ENCODE peak calls at places on chromosomes 11 and 22, in five cellular contexts. One of them, this sample, is unnamed.

GRCh38 chr11:69135420-69136363 is 20.0 kb upstream of the SMIM38 start:
- DNase-seq in effector memory CD4-positive, alpha-beta T cell: no peak
- DNase-seq in CD8-positive, alpha-beta memory T cell: no peak
- DNase-seq in GM23338: no peak
- DNase-seq in mammary epithelial cell: peak; percentile 40
- DNase-seq in this sample: no peak

GRCh38 chr11:78857688-78858087 is 283.0 kb upstream of the NARS2 start:
- DNase-seq in GM23338: no peak
- DNase-seq in effector memory CD4-positive, alpha-beta T cell: no peak
- DNase-seq in mammary epithelial cell: no peak
- DNase-seq in CD8-positive, alpha-beta memory T cell: no peak
- DNase-seq in this sample: no peak

GRCh38 chr22:47154621-47155081 is 392.2 kb downstream of the TBC1D22A start:
- DNase-seq in CD8-positive, alpha-beta memory T cell: no peak
- DNase-seq in GM23338: no peak
- DNase-seq in effector memory CD4-positive, alpha-beta T cell: no peak
- DNase-seq in mammary epithelial cell: peak; percentile 67
- DNase-seq in this sample: peak; percentile 62

GRCh38 chr22:19805821-19806212 is 45.2 kb downstream of the TBX1 start:
- DNase-seq in effector memory CD4-positive, alpha-beta T cell: no peak
- DNase-seq in GM23338: no peak
- DNase-seq in mammary epithelial cell: no peak
- DNase-seq in CD8-positive, alpha-beta memory T cell: no peak
- DNase-seq in this sample: no peak

GRCh38 chr11:118202599-118203422 is 22.0 kb downstream of the JAML start:
- DNase-seq in CD8-positive, alpha-beta memory T cell: peak; percentile 83
- DNase-seq in GM23338: no peak
- DNase-seq in mammary epithelial cell: no peak
- DNase-seq in effector memory CD4-positive, alpha-beta T cell: peak; percentile 49
- DNase-seq in this sample: no peak

GRCh38 chr22:27139935-27140493 is 482.6 kb downstream of the MIAT start:
- DNase-seq in mammary epithelial cell: peak; percentile 62
- DNase-seq in CD8-positive, alpha-beta memory T cell: no peak
- DNase-seq in GM23338: no peak
- DNase-seq in effector memory CD4-positive, alpha-beta T cell: no peak
- DNase-seq in this sample: peak; percentile 61

GRCh38 chr11:106553304-106553703 is 465.0 kb downstream of the GUCY1A2 start:
- DNase-seq in GM23338: no peak
- DNase-seq in effector memory CD4-positive, alpha-beta T cell: no peak
- DNase-seq in CD8-positive, alpha-beta memory T cell: no peak
- DNase-seq in mammary epithelial cell: no peak
- DNase-seq in this sample: no peak

GRCh38 chr22:20955548-20955947 is 11.5 kb upstream of the AIFM3 start:
- DNase-seq in mammary epithelial cell: no peak
- DNase-seq in effector memory CD4-positive, alpha-beta T cell: no peak
- DNase-seq in GM23338: no peak
- DNase-seq in CD8-positive, alpha-beta memory T cell: no peak
- DNase-seq in this sample: no peak

GRCh38 chr11:62912268-62912667 is 8.9 kb downstream of the CHRM1 start:
- DNase-seq in effector memory CD4-positive, alpha-beta T cell: no peak
- DNase-seq in mammary epithelial cell: no peak
- DNase-seq in GM23338: no peak
- DNase-seq in CD8-positive, alpha-beta memory T cell: no peak
- DNase-seq in this sample: no peak

GRCh38 chr22:46563381-46564083 is 26.1 kb upstream of the CELSR1 start:
- DNase-seq in mammary epithelial cell: peak; percentile 42
- DNase-seq in CD8-positive, alpha-beta memory T cell: peak; percentile 78
- DNase-seq in effector memory CD4-positive, alpha-beta T cell: peak; percentile 42
- DNase-seq in GM23338: peak; percentile 82
- DNase-seq in this sample: peak; percentile 93

GRCh38 chr11:13339196-13340153 is 61.9 kb downstream of the BMAL1 start:
- DNase-seq in effector memory CD4-positive, alpha-beta T cell: peak; percentile 34
- DNase-seq in CD8-positive, alpha-beta memory T cell: no peak
- DNase-seq in mammary epithelial cell: peak; percentile 83
- DNase-seq in GM23338: no peak
- DNase-seq in this sample: no peak

GRCh38 chr11:67489860-67490726 is 7.3 kb downstream of the AIP start:
- DNase-seq in CD8-positive, alpha-beta memory T cell: no peak
- DNase-seq in mammary epithelial cell: no peak
- DNase-seq in effector memory CD4-positive, alpha-beta T cell: no peak
- DNase-seq in GM23338: no peak
- DNase-seq in this sample: no peak

GRCh38 chr11:46330887-46331652 is 16.2 kb upstream of the DGKZ start:
- DNase-seq in GM23338: no peak
- DNase-seq in effector memory CD4-positive, alpha-beta T cell: no peak
- DNase-seq in CD8-positive, alpha-beta memory T cell: no peak
- DNase-seq in mammary epithelial cell: no peak
- DNase-seq in this sample: no peak

GRCh38 chr11:97815667-97816066 is 1205.1 kb upstream of the CNTN5 start:
- DNase-seq in mammary epithelial cell: no peak
- DNase-seq in CD8-positive, alpha-beta memory T cell: no peak
- DNase-seq in GM23338: no peak
- DNase-seq in effector memory CD4-positive, alpha-beta T cell: no peak
- DNase-seq in this sample: no peak

GRCh38 chr22:41968601-41969000 is 642 bp upstream of the SEPTIN3 start:
- DNase-seq in mammary epithelial cell: no peak
- DNase-seq in effector memory CD4-positive, alpha-beta T cell: no peak
- DNase-seq in CD8-positive, alpha-beta memory T cell: no peak
- DNase-seq in GM23338: no peak
- DNase-seq in this sample: no peak

GRCh38 chr11:38950882-38951281 is 2352.8 kb upstream of the RAG2 start:
- DNase-seq in GM23338: no peak
- DNase-seq in effector memory CD4-positive, alpha-beta T cell: no peak
- DNase-seq in mammary epithelial cell: no peak
- DNase-seq in CD8-positive, alpha-beta memory T cell: no peak
- DNase-seq in this sample: no peak

GRCh38 chr22:37145415-37146385 is 4.0 kb downstream of the IL2RB start:
- DNase-seq in CD8-positive, alpha-beta memory T cell: no peak
- DNase-seq in effector memory CD4-positive, alpha-beta T cell: no peak
- DNase-seq in GM23338: no peak
- DNase-seq in mammary epithelial cell: peak; percentile 57
- DNase-seq in this sample: no peak

GRCh38 chr22:44344407-44344806 is 31.7 kb upstream of the SHISAL1 start:
- DNase-seq in effector memory CD4-positive, alpha-beta T cell: no peak
- DNase-seq in mammary epithelial cell: no peak
- DNase-seq in CD8-positive, alpha-beta memory T cell: no peak
- DNase-seq in GM23338: no peak
- DNase-seq in this sample: no peak

GRCh38 chr11:77207618-77208313 is 79.7 kb downstream of the MYO7A start:
- DNase-seq in GM23338: no peak
- DNase-seq in effector memory CD4-positive, alpha-beta T cell: no peak
- DNase-seq in mammary epithelial cell: no peak
- DNase-seq in CD8-positive, alpha-beta memory T cell: no peak
- DNase-seq in this sample: peak; percentile 75

GRCh38 chr11:95608093-95608492 is 181.5 kb downstream of the FAM76B start:
- DNase-seq in CD8-positive, alpha-beta memory T cell: no peak
- DNase-seq in effector memory CD4-positive, alpha-beta T cell: no peak
- DNase-seq in GM23338: peak; percentile 13
- DNase-seq in mammary epithelial cell: no peak
- DNase-seq in this sample: no peak

GRCh38 chr11:113778111-113778910 is 1.3 kb upstream of the CLDN25 start:
- DNase-seq in mammary epithelial cell: peak; percentile 89
- DNase-seq in CD8-positive, alpha-beta memory T cell: no peak
- DNase-seq in effector memory CD4-positive, alpha-beta T cell: no peak
- DNase-seq in GM23338: no peak
- DNase-seq in this sample: no peak

GRCh38 chr11:62948765-62949320 is 27.7 kb upstream of the CHRM1 start:
- DNase-seq in effector memory CD4-positive, alpha-beta T cell: no peak
- DNase-seq in GM23338: no peak
- DNase-seq in mammary epithelial cell: no peak
- DNase-seq in CD8-positive, alpha-beta memory T cell: no peak
- DNase-seq in this sample: no peak

GRCh38 chr11:70786021-70786665 is 387.8 kb downstream of the CTTN start:
- DNase-seq in CD8-positive, alpha-beta memory T cell: no peak
- DNase-seq in mammary epithelial cell: no peak
- DNase-seq in effector memory CD4-positive, alpha-beta T cell: no peak
- DNase-seq in GM23338: no peak
- DNase-seq in this sample: no peak

DNA sequence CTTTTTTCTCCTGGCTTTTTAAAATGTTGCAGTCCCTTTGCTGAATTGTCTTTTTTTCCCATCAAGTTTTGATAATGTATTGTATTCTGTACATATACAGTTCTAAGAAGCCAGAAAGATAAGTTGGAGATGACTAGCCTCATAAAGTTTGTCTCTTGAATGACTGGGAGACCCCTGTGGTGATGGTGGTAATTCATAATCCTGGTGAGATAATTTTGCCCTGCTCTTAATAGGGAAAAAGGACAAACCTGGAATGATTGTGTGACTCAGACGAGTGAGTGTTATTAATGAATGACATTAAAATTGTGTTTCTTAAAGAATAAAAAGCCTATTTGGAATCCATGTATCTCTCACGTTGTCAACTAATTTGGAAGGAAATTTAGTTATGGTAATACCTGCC is 1.2 kb downstream of the HIKESHI start:
- DNase-seq in CD8-positive, alpha-beta memory T cell: no peak
- DNase-seq in GM23338: no peak
- DNase-seq in mammary epithelial cell: no peak
- DNase-seq in effector memory CD4-positive, alpha-beta T cell: no peak
- DNase-seq in this sample: no peak
- H3K4me3 ChIP-seq in CD8-positive, alpha-beta memory T cell: peak overlapping the region; percentile 79
- H3K4me3 ChIP-seq in GM23338: peak overlapping the region; percentile 68
- H3K4me3 ChIP-seq in mammary epithelial cell: peak overlapping the region; percentile 79
- H3K4me3 ChIP-seq in effector memory CD4-positive, alpha-beta T cell: peak overlapping the region; percentile 75
- H3K4me3 ChIP-seq in this sample: peak overlapping the region; percentile 91

GRCh38 chr11:111368285-111368560 is 10.9 kb downstream of the POU2AF1 start:
- DNase-seq in GM23338: no peak
- DNase-seq in effector memory CD4-positive, alpha-beta T cell: no peak
- DNase-seq in CD8-positive, alpha-beta memory T cell: no peak
- DNase-seq in mammary epithelial cell: no peak
- DNase-seq in this sample: no peak

GRCh38 chr11:111372538-111372937 is 6.5 kb downstream of the POU2AF1 start:
- DNase-seq in CD8-positive, alpha-beta memory T cell: no peak
- DNase-seq in mammary epithelial cell: no peak
- DNase-seq in GM23338: no peak
- DNase-seq in effector memory CD4-positive, alpha-beta T cell: no peak
- DNase-seq in this sample: no peak

GRCh38 chr11:111373590-111373989 is 5.5 kb downstream of the POU2AF1 start:
- DNase-seq in GM23338: no peak
- DNase-seq in mammary epithelial cell: no peak
- DNase-seq in effector memory CD4-positive, alpha-beta T cell: no peak
- DNase-seq in CD8-positive, alpha-beta memory T cell: no peak
- DNase-seq in this sample: no peak

GRCh38 chr11:111370270-111370901 is 8.7 kb downstream of the POU2AF1 start:
- DNase-seq in effector memory CD4-positive, alpha-beta T cell: no peak
- DNase-seq in CD8-positive, alpha-beta memory T cell: no peak
- DNase-seq in mammary epithelial cell: no peak
- DNase-seq in GM23338: no peak
- DNase-seq in this sample: no peak

DNA sequence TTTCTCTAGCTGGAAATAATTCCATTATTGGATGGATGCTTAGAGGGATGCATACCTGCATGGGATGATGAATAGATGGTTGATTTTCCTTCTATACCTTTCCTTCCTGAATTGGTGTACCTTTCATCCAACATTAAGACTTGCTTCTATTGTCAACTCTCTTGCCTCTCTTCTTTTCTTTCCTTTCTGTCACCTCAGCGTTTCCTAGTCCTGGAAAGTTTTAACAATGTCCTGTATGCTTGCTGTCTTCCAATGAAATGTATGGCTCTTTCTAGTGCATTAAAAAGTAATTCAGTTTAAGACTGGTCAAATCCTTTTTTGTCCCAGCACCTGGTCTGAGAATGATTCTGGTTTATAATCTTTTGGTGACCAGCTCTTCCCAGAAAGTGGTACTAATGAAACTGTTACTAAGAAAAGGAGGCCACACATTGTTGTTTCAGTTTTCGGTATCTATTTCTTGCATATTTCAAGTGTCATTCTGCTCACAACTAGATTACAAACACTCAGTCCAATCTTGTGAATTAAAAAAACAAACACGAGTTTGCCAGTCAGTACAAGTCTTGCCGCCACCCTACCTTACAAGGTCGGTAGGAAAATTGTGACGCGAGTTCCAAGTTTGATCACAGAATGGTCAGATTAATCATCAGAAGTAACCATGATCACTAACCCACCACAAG is 8.0 kb downstream of the POU2AF1 start:
- DNase-seq in effector memory CD4-positive, alpha-beta T cell: no peak
- DNase-seq in GM23338: no peak
- DNase-seq in CD8-positive, alpha-beta memory T cell: no peak
- DNase-seq in mammary epithelial cell: no peak
- DNase-seq in this sample: no peak
- H3K4me1 ChIP-seq in effector memory CD4-positive, alpha-beta T cell: no peaks in the 10 kb centered on the region
- H3K4me1 ChIP-seq in GM23338: no peaks in the 10 kb centered on the region
- H3K4me1 ChIP-seq in CD8-positive, alpha-beta memory T cell: no peaks in the 10 kb centered on the region
- H3K4me1 ChIP-seq in mammary epithelial cell: peaks cover 10% of the 10 kb centered on the region
- H3K4me1 ChIP-seq in this sample: no peaks in the 10 kb centered on the region

GRCh38 chr11:134358165-134358852 is 26.5 kb downstream of the GLB1L2 start:
- DNase-seq in GM23338: no peak
- DNase-seq in effector memory CD4-positive, alpha-beta T cell: no peak
- DNase-seq in CD8-positive, alpha-beta memory T cell: peak; percentile 39
- DNase-seq in mammary epithelial cell: no peak
- DNase-seq in this sample: no peak

GRCh38 chr11:134356656-134357544 is 25.1 kb downstream of the GLB1L2 start:
- DNase-seq in effector memory CD4-positive, alpha-beta T cell: no peak
- DNase-seq in mammary epithelial cell: no peak
- DNase-seq in CD8-positive, alpha-beta memory T cell: peak; percentile 30
- DNase-seq in GM23338: no peak
- DNase-seq in this sample: no peak

GRCh38 chr11:134355136-134355535 is 23.3 kb downstream of the GLB1L2 start:
- DNase-seq in CD8-positive, alpha-beta memory T cell: no peak
- DNase-seq in GM23338: no peak
- DNase-seq in effector memory CD4-positive, alpha-beta T cell: no peak
- DNase-seq in mammary epithelial cell: no peak
- DNase-seq in this sample: no peak

GRCh38 chr11:134357545-134357839 is 25.7 kb downstream of the GLB1L2 start:
- DNase-seq in GM23338: no peak
- DNase-seq in CD8-positive, alpha-beta memory T cell: peak; percentile 7
- DNase-seq in mammary epithelial cell: no peak
- DNase-seq in effector memory CD4-positive, alpha-beta T cell: no peak
- DNase-seq in this sample: no peak

GRCh38 chr11:134355656-134356055 is 23.9 kb downstream of the GLB1L2 start:
- DNase-seq in GM23338: no peak
- DNase-seq in effector memory CD4-positive, alpha-beta T cell: no peak
- DNase-seq in CD8-positive, alpha-beta memory T cell: peak; percentile 15
- DNase-seq in mammary epithelial cell: no peak
- DNase-seq in this sample: no peak
- H3K27ac ChIP-seq in GM23338: no peak overlapping the region
- H3K27ac ChIP-seq in effector memory CD4-positive, alpha-beta T cell: no peak overlapping the region
- H3K27ac ChIP-seq in CD8-positive, alpha-beta memory T cell: peak overlapping the region; percentile 6
- H3K27ac ChIP-seq in mammary epithelial cell: no peak overlapping the region
- H3K27ac ChIP-seq in this sample: no peak overlapping the region

DNA sequence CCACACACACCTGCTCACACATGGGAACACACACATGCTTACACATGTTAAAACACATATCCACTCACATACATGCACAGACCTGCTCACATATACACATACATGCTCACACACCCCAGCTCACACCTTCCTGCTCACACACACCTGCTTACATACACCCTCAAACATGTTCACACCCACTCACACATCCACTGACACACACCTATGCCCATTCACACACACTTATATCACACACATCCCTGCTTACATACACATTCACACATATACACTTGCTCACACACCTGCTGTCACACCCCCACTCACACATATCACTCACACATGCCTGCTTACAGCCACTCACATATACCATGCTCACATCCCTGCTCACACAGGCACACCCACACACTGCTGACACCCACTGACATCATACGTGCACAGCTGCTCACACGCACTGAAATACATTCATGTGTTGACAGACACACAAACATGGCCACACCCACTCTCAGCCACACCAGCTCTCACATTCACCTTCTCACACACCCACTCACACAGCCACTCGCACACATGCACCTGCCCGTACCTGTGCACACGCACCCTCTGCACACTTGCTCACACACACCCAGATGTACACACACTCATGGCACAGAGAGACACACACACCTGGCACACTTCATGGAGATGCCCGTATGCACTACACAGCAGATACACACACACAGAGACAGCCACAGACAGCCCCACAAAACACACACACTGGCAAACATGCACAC is 5.7 kb upstream of the MYBPC3 start:
- DNase-seq in GM23338: no peak
- DNase-seq in effector memory CD4-positive, alpha-beta T cell: no peak
- DNase-seq in mammary epithelial cell: no peak
- DNase-seq in CD8-positive, alpha-beta memory T cell: no peak
- DNase-seq in this sample: no peak
- H3K4me3 ChIP-seq in GM23338: no peak overlapping the region
- H3K4me3 ChIP-seq in effector memory CD4-positive, alpha-beta T cell: no peak overlapping the region
- H3K4me3 ChIP-seq in mammary epithelial cell: no peak overlapping the region
- H3K4me3 ChIP-seq in CD8-positive, alpha-beta memory T cell: no peak overlapping the region
- H3K4me3 ChIP-seq in this sample: no peak overlapping the region

This sample was measured in right cardiac atrium.